ENCODE peak calls at places on chromosomes 4 and X, in eight cellular contexts. F is stomach; D is CD8-positive, alpha-beta memory T cell; K is neural progenitor cell; C is cardiac muscle cell; P is Peyer's patch; W is right lobe of liver; R is testis. Z is an unnamed sample. For H3K36me3 and H3K4me1, the result is how much of the 10 kb centered on the place peaks cover.

GRCh38 chr4:15778191-15778741 is at the start of gene CD38:
- DNase-seq in D (no peak), W (peak), R (no peak), P (no peak), K (peak), F (no peak), C (peak), Z (no peak)

GRCh38 chr4:103046416-103047290 is 27.1 kb upstream of the SLC9B1 start:
- DNase-seq in K (peak), C (peak), F (peak), W (no peak), D (peak), R (peak), P (no peak), Z (peak)

GRCh38 chr4:139454111-139454600 is at the start of gene RAB33B:
- DNase-seq in W (no peak), F (no peak), K (peak), D (no peak), C (peak), P (no peak), R (no peak), Z (no peak)

GRCh38 chr4:15444879-15445576 is 17.2 kb downstream of the C1QTNF7 start:
- DNase-seq in F (no peak), K (no peak), W (no peak), P (no peak), D (no peak), C (no peak), R (no peak), Z (no peak)

GRCh38 chr4:112282860-112283667 is 2.6 kb downstream of the TIFA start:
- DNase-seq in R (no peak), K (no peak), D (no peak), P (no peak), W (no peak), F (no peak), C (no peak), Z (no peak)

GRCh38 chr4:111871802-111872201 is 273.5 kb upstream of the FAM241A start:
- DNase-seq in P (no peak), C (no peak), F (no peak), D (no peak), K (no peak), R (no peak), W (no peak), Z (no peak)

GRCh38 chr4:93828830-93829530 is 427 bp downstream of the ATOH1 start:
- DNase-seq in D (no peak), P (peak), C (no peak), F (no peak), W (no peak), R (no peak), K (peak), Z (no peak)

GRCh38 chrX:153973127-153974002 is 811 bp downstream of the TMEM187 start:
- DNase-seq in R (no peak), F (no peak), K (no peak), P (no peak), W (no peak), C (no peak), D (no peak), Z (no peak)

GRCh38 chr4:176238157-176238608 is 30.8 kb downstream of the ASB5 start:
- DNase-seq in F (no peak), K (no peak), R (no peak), P (no peak), W (no peak), D (no peak), C (peak), Z (no peak)

GRCh38 chrX:151402719-151403390 is 5.8 kb downstream of the VMA21 start:
- DNase-seq in R (peak), D (no peak), F (peak), K (no peak), C (no peak), P (no peak), W (peak), Z (no peak)

GRCh38 chrX:115337735-115338134 is 48.2 kb downstream of the LUZP4 start:
- DNase-seq in F (no peak), R (no peak), K (no peak), D (no peak), C (peak), W (no peak), P (no peak), Z (no peak)

GRCh38 chrX:121146059-121146628 is 98.7 kb downstream of the GLUD2 start:
- DNase-seq in P (no peak), C (no peak), D (no peak), R (no peak), W (no peak), F (no peak), K (no peak), Z (no peak)

GRCh38 chrX:355329-356050 is 31.2 kb downstream of the PPP2R3B start:
- DNase-seq in F (no peak), C (no peak), P (no peak), D (no peak), K (no peak), W (no peak), R (no peak), Z (no peak)

GRCh38 chr4:102338405-102338804 is 6.9 kb downstream of the SLC39A8 start:
- DNase-seq in P (no peak), R (no peak), F (no peak), K (no peak), W (no peak), C (no peak), D (no peak), Z (no peak)

GRCh38 chr4:15402146-15402545 is 25.7 kb upstream of the C1QTNF7 start:
- DNase-seq in K (no peak), D (no peak), C (peak), P (no peak), R (no peak), W (no peak), F (no peak), Z (no peak)

GRCh38 chrX:18702362-18703195 is 4.9 kb upstream of the PPEF1 start:
- DNase-seq in C (peak), R (no peak), W (no peak), P (no peak), F (no peak), D (no peak), K (no peak), Z (no peak)

GRCh38 chr4:87803421-87803820 is 4.1 kb downstream of the IBSP start:
- DNase-seq in P (no peak), W (no peak), K (no peak), R (no peak), F (no peak), C (no peak), D (no peak), Z (no peak)

GRCh38 chrX:110125435-110125834 is 122.5 kb downstream of the TMEM164 start:
- DNase-seq in K (peak), R (no peak), F (no peak), D (no peak), P (no peak), W (no peak), C (no peak), Z (no peak)

GRCh38 chr4:17468638-17469221 is 43.2 kb downstream of the QDPR start:
- DNase-seq in K (peak), F (no peak), D (no peak), W (no peak), R (peak), P (no peak), C (peak), Z (no peak)

GRCh38 chr4:77344001-77344400 is 187.0 kb downstream of the CCNG2 start:
- DNase-seq in F (no peak), W (no peak), K (no peak), P (no peak), D (no peak), R (no peak), C (no peak), Z (no peak)

GRCh38 chr4:62191446-62191845 is 991.3 kb downstream of the ADGRL3 start:
- DNase-seq in W (no peak), F (no peak), P (no peak), K (no peak), D (no peak), C (no peak), R (no peak), Z (no peak)

GRCh38 chr4:38832624-38833528 is 23.7 kb downstream of the TLR6 start:
- DNase-seq in C (no peak), P (no peak), R (no peak), K (no peak), W (no peak), F (no peak), D (no peak), Z (no peak)
- H3K36me3 ChIP-seq in C (under half), P (under half), R (under half), K (under half), W (under half), F (under half), D (under half), Z (under half)

GRCh38 chr4:6926681-6927478 is 17.3 kb downstream of the TBC1D14 start:
- DNase-seq in D (peak), C (peak), F (peak), R (peak), K (no peak), W (peak), P (peak), Z (peak)

GRCh38 chr4:6925357-6925836 is 15.8 kb downstream of the TBC1D14 start:
- DNase-seq in R (peak), P (no peak), K (no peak), C (no peak), F (no peak), W (no peak), D (no peak), Z (no peak)

GRCh38 chr4:6928067-6928466 is 18.4 kb downstream of the TBC1D14 start:
- DNase-seq in D (no peak), K (no peak), R (no peak), P (no peak), F (no peak), W (no peak), C (no peak), Z (no peak)

GRCh38 chr4:6924361-6924779 is 14.7 kb downstream of the TBC1D14 start:
- DNase-seq in F (no peak), C (no peak), D (no peak), P (no peak), K (no peak), R (no peak), W (peak), Z (no peak)

DNA sequence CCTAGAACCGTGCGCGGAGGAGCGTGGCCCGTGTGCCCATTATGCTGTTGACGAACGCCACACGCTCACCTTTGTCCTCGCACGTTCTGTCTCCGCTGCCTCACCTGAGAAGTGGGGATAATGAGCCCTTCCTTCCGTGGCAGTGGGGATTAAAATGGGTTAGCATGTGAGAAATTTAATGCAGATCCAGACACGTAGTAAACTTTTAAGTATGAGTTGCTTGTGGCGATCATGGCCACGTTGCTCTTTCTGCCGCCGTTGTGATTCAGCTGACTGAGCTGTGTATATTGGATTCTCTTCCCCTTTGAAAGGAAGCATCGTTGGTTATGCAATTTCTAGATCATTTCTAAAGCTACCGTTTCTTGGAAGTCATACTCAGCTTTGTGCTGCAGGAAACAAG is 16.5 kb downstream of the TBC1D14 start:
- DNase-seq in K (no peak), D (no peak), W (no peak), R (no peak), F (no peak), C (no peak), P (no peak), Z (no peak)
- H3K4me1 ChIP-seq in K (under half), D (under half), W (under half), R (under half), F (under half), C (under half), P (under half), Z (half or more)

GRCh38 chrX:69153060-69153730 is 12.1 kb downstream of the PJA1 start:
- DNase-seq in C (peak), W (no peak), R (peak), D (no peak), F (no peak), K (peak), P (no peak), Z (no peak)

GRCh38 chrX:69152398-69152797 is 12.9 kb downstream of the PJA1 start:
- DNase-seq in K (no peak), D (no peak), R (peak), F (no peak), P (no peak), C (no peak), W (peak), Z (no peak)

GRCh38 chrX:69151898-69152297 is 13.4 kb downstream of the PJA1 start:
- DNase-seq in F (no peak), P (no peak), D (no peak), K (no peak), C (no peak), R (no peak), W (no peak), Z (no peak)

GRCh38 chrX:69155786-69156520 is 9.3 kb downstream of the PJA1 start:
- DNase-seq in P (no peak), C (no peak), R (no peak), W (no peak), K (no peak), F (no peak), D (no peak), Z (no peak)

GRCh38 chrX:69154051-69154450 is 11.2 kb downstream of the PJA1 start:
- DNase-seq in F (no peak), C (no peak), D (no peak), W (no peak), K (no peak), P (no peak), R (no peak), Z (no peak)
- H3K36me3 ChIP-seq in F (under half), C (under half), D (under half), W (under half), K (under half), P (under half), R (under half), Z (under half)

GRCh38 chr4:2806392-2807355 is 13.8 kb downstream of the SH3BP2 start:
- DNase-seq in C (peak), R (peak), F (peak), K (no peak), P (peak), W (peak), D (no peak), Z (no peak)

GRCh38 chr4:2805712-2806391 is 13.0 kb downstream of the SH3BP2 start:
- DNase-seq in R (peak), K (no peak), W (peak), P (peak), D (no peak), F (peak), C (peak), Z (no peak)

GRCh38 chr4:2809610-2810180 is 16.8 kb downstream of the SH3BP2 start:
- DNase-seq in K (no peak), P (no peak), R (no peak), W (peak), D (no peak), C (no peak), F (no peak), Z (no peak)

GRCh38 chr4:2807571-2807970 is 14.7 kb downstream of the SH3BP2 start:
- DNase-seq in F (no peak), K (no peak), P (no peak), W (no peak), C (no peak), R (no peak), D (no peak), Z (peak)

GRCh38 chr4:2808001-2808400 is 15.1 kb downstream of the SH3BP2 start:
- DNase-seq in D (no peak), F (no peak), C (no peak), R (no peak), W (no peak), P (no peak), K (no peak), Z (no peak)
- H3K4me1 ChIP-seq in D (under half), F (half or more), C (under half), R (half or more), W (under half), P (under half), K (under half), Z (under half)

DNA sequence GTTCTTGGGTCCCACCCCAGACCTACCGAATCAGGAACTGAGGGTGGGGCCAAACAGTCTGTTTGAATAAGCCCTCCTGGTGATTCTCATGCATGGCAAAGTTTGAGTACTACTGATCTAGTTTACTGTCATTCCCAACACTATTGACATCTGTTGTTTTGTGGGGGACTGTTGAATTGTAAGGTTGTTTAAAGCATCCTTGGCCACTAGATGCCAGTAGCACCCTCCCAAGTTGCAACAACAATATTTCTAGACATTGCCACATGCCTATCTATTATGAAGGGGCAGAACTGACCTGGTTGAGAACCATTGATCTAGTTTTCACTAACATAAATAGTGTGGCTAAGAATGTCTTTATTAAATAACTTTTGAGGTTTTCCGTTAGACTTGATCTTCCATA is 15.1 kb downstream of the TAF9B start:
- DNase-seq in D (no peak), P (no peak), R (no peak), F (no peak), C (peak), W (no peak), K (no peak), Z (no peak)
- H3K36me3 ChIP-seq in D (under half), P (under half), R (under half), F (half or more), C (under half), W (under half), K (under half), Z (under half)